ENCODE peak calls at places on chromosome 22, in ten cellular contexts. O is GDM1, H is NCI-H1092, T is HTR-8/SVneo, M is lung microvascular endothelial cell, W is fibroblast of lung, E is HS-5, N is left ventricle myocardium inferior, K is SW480, P is nephron progenitor cell. B is an unnamed sample.

GRCh38 chr22:26800858-26801257 is 143.5 kb downstream of the MIAT start:
- DNase-seq in W (peak), T (no peak), H (no peak), E (no peak), P (peak), M (no peak), N (no peak), O (no peak), K (no peak), B (no peak)

GRCh38 chr22:30176431-30176830 is 70.1 kb downstream of the LIF start:
- DNase-seq in M (no peak), P (no peak), T (no peak), E (no peak), N (no peak), H (no peak), W (no peak), K (no peak), O (no peak), B (no peak)

GRCh38 chr22:26893034-26893710 is 235.8 kb downstream of the MIAT start:
- DNase-seq in M (no peak), W (peak), N (no peak), H (peak), K (no peak), O (no peak), E (no peak), P (no peak), T (no peak), B (no peak)

GRCh38 chr22:29740216-29740615 is 20.4 kb downstream of the CABP7 start:
- DNase-seq in M (no peak), K (no peak), W (no peak), N (no peak), E (no peak), O (no peak), T (no peak), P (no peak), H (no peak), B (no peak)

GRCh38 chr22:47094861-47095330 is 332.4 kb downstream of the TBC1D22A start:
- DNase-seq in H (no peak), E (peak), K (no peak), P (no peak), M (peak), W (peak), T (no peak), O (no peak), N (no peak), B (no peak)

GRCh38 chr22:24830205-24830979 is 24.4 kb downstream of the SGSM1 start:
- DNase-seq in M (no peak), E (no peak), W (no peak), N (no peak), O (no peak), P (no peak), K (no peak), T (no peak), H (no peak), B (no peak)

GRCh38 chr22:19822301-19823117 is 32.2 kb downstream of the GNB1L start:
- DNase-seq in K (no peak), W (no peak), E (no peak), M (no peak), O (no peak), P (no peak), T (no peak), N (no peak), H (no peak), B (no peak)

GRCh38 chr22:43890901-43891331 is 897 bp downstream of the PNPLA5 start:
- DNase-seq in M (no peak), W (peak), E (no peak), O (no peak), T (no peak), N (no peak), K (no peak), P (no peak), H (no peak), B (no peak)

GRCh38 chr22:31212783-31213626 is 907 bp downstream of the LIMK2 start:
- DNase-seq in M (peak), P (no peak), H (no peak), N (no peak), T (no peak), E (no peak), W (no peak), K (no peak), O (no peak), B (peak)

GRCh38 chr22:37627545-37627944 is 11.9 kb upstream of the SH3BP1 start:
- DNase-seq in E (no peak), W (no peak), P (no peak), T (no peak), M (no peak), O (peak), H (no peak), N (no peak), K (no peak), B (peak)

GRCh38 chr22:45868586-45869443 is 108.1 kb downstream of the WNT7B start:
- DNase-seq in N (no peak), P (no peak), T (no peak), M (no peak), W (no peak), E (no peak), H (no peak), O (no peak), K (no peak), B (no peak)

GRCh38 chr22:48758905-48759875 is 1068.5 kb downstream of the BRD1 start:
- DNase-seq in K (no peak), P (no peak), W (no peak), N (no peak), T (no peak), E (no peak), M (no peak), H (no peak), O (no peak), B (no peak)

GRCh38 chr22:41360126-41360525 is 21.6 kb upstream of the TEF start:
- DNase-seq in T (no peak), P (peak), H (no peak), M (no peak), O (no peak), K (no peak), E (no peak), W (no peak), N (peak), B (no peak)

GRCh38 chr22:50146440-50147228 is 23.9 kb upstream of the PANX2 start:
- DNase-seq in N (peak), P (peak), T (no peak), E (no peak), K (peak), H (no peak), M (peak), O (no peak), W (peak), B (peak)

GRCh38 chr22:28143206-28143605 is 224.2 kb upstream of the PITPNB start:
- DNase-seq in K (no peak), M (no peak), W (peak), T (no peak), E (no peak), H (no peak), N (no peak), O (no peak), P (no peak), B (peak)

GRCh38 chr22:20783844-20784723 is 10.2 kb downstream of the SERPIND1 start:
- DNase-seq in W (peak), H (peak), O (peak), K (peak), E (peak), M (peak), P (peak), N (no peak), T (peak), B (peak)

GRCh38 chr22:49880281-49880680 is 26.6 kb downstream of the ZBED4 start:
- DNase-seq in O (no peak), T (no peak), H (no peak), E (no peak), W (peak), P (no peak), K (no peak), M (peak), N (no peak), B (no peak)

GRCh38 chr22:36136475-36136874 is 24.1 kb downstream of the APOL3 start:
- DNase-seq in E (no peak), P (no peak), K (no peak), H (no peak), T (no peak), O (no peak), W (peak), N (no peak), M (peak), B (no peak)

GRCh38 chr22:21937041-21937820 is 15.4 kb downstream of the PPM1F start:
- DNase-seq in N (no peak), E (no peak), P (no peak), W (no peak), K (no peak), O (no peak), M (no peak), H (no peak), T (no peak), B (peak)

GRCh38 chr22:24695958-24696511 is 78.5 kb downstream of the PIWIL3 start:
- DNase-seq in O (no peak), H (no peak), K (no peak), W (peak), P (peak), T (no peak), M (peak), N (peak), E (no peak), B (no peak)

GRCh38 chr22:36497910-36498669 is 8.8 kb downstream of the FOXRED2 start:
- DNase-seq in P (no peak), W (no peak), N (no peak), O (no peak), M (no peak), H (no peak), T (no peak), E (no peak), K (no peak), B (no peak)

GRCh38 chr22:29609139-29609538 is 5.7 kb downstream of the NF2 start:
- DNase-seq in K (no peak), T (no peak), H (no peak), O (no peak), N (no peak), E (no peak), M (peak), W (no peak), P (no peak), B (no peak)

GRCh38 chr22:20956258-20957117 is 10.6 kb upstream of the AIFM3 start:
- DNase-seq in O (no peak), T (no peak), H (no peak), N (no peak), E (no peak), P (no peak), W (peak), K (no peak), M (peak), B (peak)

GRCh38 chr22:39239561-39240423 is 5.0 kb downstream of the PDGFB start:
- DNase-seq in T (no peak), O (no peak), H (no peak), N (no peak), W (no peak), P (no peak), M (no peak), E (no peak), K (peak), B (no peak)

GRCh38 chr22:37088108-37088605 is 21.4 kb downstream of the TMPRSS6 start:
- DNase-seq in M (no peak), W (peak), E (no peak), T (no peak), K (peak), O (no peak), H (no peak), P (no peak), N (no peak), B (no peak)

GRCh38 chr22:45969414-45969799 is 7.6 kb downstream of the WNT7B start:
- DNase-seq in M (no peak), H (no peak), T (no peak), O (no peak), E (no peak), W (no peak), N (no peak), K (no peak), P (no peak), B (no peak)

GRCh38 chr22:21682385-21683175 is 16.8 kb downstream of the PPIL2 start:
- DNase-seq in M (no peak), P (no peak), T (no peak), O (no peak), W (no peak), K (no peak), N (no peak), E (no peak), H (no peak), B (no peak)

GRCh38 chr22:45308624-45309421 is 911 bp upstream of the FAM118A start:
- DNase-seq in M (no peak), P (peak), N (no peak), H (no peak), O (no peak), E (no peak), T (no peak), K (peak), W (no peak), B (peak)

GRCh38 chr22:30717331-30717921 is 22.8 kb downstream of the OSBP2 start:
- DNase-seq in H (no peak), P (no peak), K (peak), T (peak), E (peak), N (no peak), W (peak), O (no peak), M (peak), B (no peak)

GRCh38 chr22:45651931-45652528 is 19.6 kb upstream of the ATXN10 start:
- DNase-seq in M (no peak), N (no peak), P (no peak), K (no peak), H (no peak), E (no peak), W (no peak), O (no peak), T (no peak), B (no peak)

GRCh38 chr22:43643362-43643761 is 168.7 kb downstream of the EFCAB6 start:
- DNase-seq in N (no peak), W (no peak), E (no peak), O (no peak), K (no peak), M (no peak), T (no peak), H (no peak), P (no peak), B (no peak)

GRCh38 chr22:19530751-19531150 is 6.5 kb upstream of the CLDN5 start:
- DNase-seq in T (no peak), W (no peak), H (no peak), E (no peak), P (no peak), N (no peak), M (no peak), O (no peak), K (no peak), B (no peak)

GRCh38 chr22:36334838-36335603 is 52.7 kb downstream of the MYH9 start:
- DNase-seq in M (peak), H (no peak), T (no peak), P (no peak), K (peak), W (peak), N (no peak), E (no peak), O (peak), B (peak)

GRCh38 chr22:20112623-20113511 is 3.0 kb upstream of the RANBP1 start:
- DNase-seq in P (no peak), E (no peak), K (no peak), M (no peak), O (no peak), W (no peak), T (no peak), N (peak), H (no peak), B (no peak)